ENCODE peak calls at places on chromosomes 7 and 10, in five cellular contexts. One of them, this sample, is unnamed. For H3K4me1, the result is how much of the 10 kb centered on the place peaks cover.

GRCh38 chr7:65798111-65799075 is 74.5 kb upstream of the VKORC1L1 start:
- DNase-seq in left ventricle myocardium inferior: no peak
- DNase-seq in body of pancreas: no peak
- DNase-seq in BE2C: no peak
- DNase-seq in lower lobe of right lung: no peak
- DNase-seq in this sample: no peak

GRCh38 chr7:157016352-157017041 is 6.0 kb upstream of the MNX1 start:
- DNase-seq in BE2C: no peak
- DNase-seq in left ventricle myocardium inferior: no peak
- DNase-seq in body of pancreas: no peak
- DNase-seq in lower lobe of right lung: no peak
- DNase-seq in this sample: no peak

GRCh38 chr10:1544929-1545328 is 192.4 kb downstream of the ADARB2 start:
- DNase-seq in body of pancreas: no peak
- DNase-seq in lower lobe of right lung: no peak
- DNase-seq in left ventricle myocardium inferior: no peak
- DNase-seq in BE2C: no peak
- DNase-seq in this sample: peak

GRCh38 chr7:5421626-5422323 is 1.9 kb downstream of the TNRC18 start:
- DNase-seq in lower lobe of right lung: peak
- DNase-seq in left ventricle myocardium inferior: peak
- DNase-seq in BE2C: no peak
- DNase-seq in body of pancreas: peak
- DNase-seq in this sample: peak

GRCh38 chr7:40866601-40867000 is 731.8 kb downstream of the SUGCT start:
- DNase-seq in BE2C: no peak
- DNase-seq in left ventricle myocardium inferior: no peak
- DNase-seq in lower lobe of right lung: no peak
- DNase-seq in body of pancreas: no peak
- DNase-seq in this sample: no peak

GRCh38 chr7:139660317-139661042 is 117.3 kb downstream of the HIPK2 start:
- DNase-seq in BE2C: no peak
- DNase-seq in lower lobe of right lung: no peak
- DNase-seq in body of pancreas: peak
- DNase-seq in left ventricle myocardium inferior: no peak
- DNase-seq in this sample: no peak

GRCh38 chr7:71900556-71900955 is 511.6 kb downstream of the CALN1 start:
- DNase-seq in lower lobe of right lung: no peak
- DNase-seq in body of pancreas: no peak
- DNase-seq in left ventricle myocardium inferior: no peak
- DNase-seq in BE2C: no peak
- DNase-seq in this sample: no peak

GRCh38 chr10:86647773-86648705 is 6.3 kb upstream of the OPN4 start:
- DNase-seq in BE2C: no peak
- DNase-seq in left ventricle myocardium inferior: no peak
- DNase-seq in lower lobe of right lung: no peak
- DNase-seq in body of pancreas: no peak
- DNase-seq in this sample: peak

GRCh38 chr10:77940627-77941026 is 14.1 kb upstream of the DLG5 start:
- DNase-seq in body of pancreas: no peak
- DNase-seq in left ventricle myocardium inferior: no peak
- DNase-seq in BE2C: no peak
- DNase-seq in lower lobe of right lung: no peak
- DNase-seq in this sample: no peak

GRCh38 chr10:126433351-126433750 is 45.1 kb upstream of the ADAM12 start:
- DNase-seq in lower lobe of right lung: no peak
- DNase-seq in BE2C: no peak
- DNase-seq in left ventricle myocardium inferior: no peak
- DNase-seq in body of pancreas: no peak
- DNase-seq in this sample: no peak

GRCh38 chr10:57460540-57460939 is 807.2 kb downstream of the IPMK start:
- DNase-seq in BE2C: no peak
- DNase-seq in body of pancreas: no peak
- DNase-seq in lower lobe of right lung: no peak
- DNase-seq in left ventricle myocardium inferior: no peak
- DNase-seq in this sample: no peak

GRCh38 chr10:51620131-51620530 is 79.3 kb downstream of the CSTF2T start:
- DNase-seq in BE2C: no peak
- DNase-seq in body of pancreas: no peak
- DNase-seq in lower lobe of right lung: no peak
- DNase-seq in left ventricle myocardium inferior: no peak
- DNase-seq in this sample: no peak

GRCh38 chr10:8037941-8038894 is 16.3 kb upstream of the GATA3 start:
- DNase-seq in BE2C: no peak
- DNase-seq in body of pancreas: no peak
- DNase-seq in left ventricle myocardium inferior: no peak
- DNase-seq in lower lobe of right lung: no peak
- DNase-seq in this sample: no peak

GRCh38 chr10:65030263-65030662 is 1509.1 kb downstream of the REEP3 start:
- DNase-seq in left ventricle myocardium inferior: no peak
- DNase-seq in lower lobe of right lung: no peak
- DNase-seq in body of pancreas: no peak
- DNase-seq in BE2C: no peak
- DNase-seq in this sample: no peak

GRCh38 chr7:19024261-19024660 is 93.2 kb downstream of the TWIST1 start:
- DNase-seq in body of pancreas: no peak
- DNase-seq in BE2C: no peak
- DNase-seq in lower lobe of right lung: no peak
- DNase-seq in left ventricle myocardium inferior: no peak
- DNase-seq in this sample: no peak

GRCh38 chr7:36514289-36515243 is 124.9 kb downstream of the ANLN start:
- DNase-seq in left ventricle myocardium inferior: no peak
- DNase-seq in body of pancreas: no peak
- DNase-seq in BE2C: no peak
- DNase-seq in lower lobe of right lung: no peak
- DNase-seq in this sample: no peak

GRCh38 chr7:29243777-29244655 is 49.4 kb downstream of the CHN2 start:
- DNase-seq in lower lobe of right lung: no peak
- DNase-seq in BE2C: no peak
- DNase-seq in left ventricle myocardium inferior: no peak
- DNase-seq in body of pancreas: no peak
- DNase-seq in this sample: no peak

GRCh38 chr7:121501566-121501965 is 105.5 kb upstream of the FAM3C start:
- DNase-seq in left ventricle myocardium inferior: no peak
- DNase-seq in BE2C: no peak
- DNase-seq in lower lobe of right lung: no peak
- DNase-seq in body of pancreas: no peak
- DNase-seq in this sample: no peak

GRCh38 chr10:74927701-74928100 is 101.3 kb downstream of the KAT6B start:
- DNase-seq in BE2C: no peak
- DNase-seq in lower lobe of right lung: no peak
- DNase-seq in left ventricle myocardium inferior: no peak
- DNase-seq in body of pancreas: no peak
- DNase-seq in this sample: no peak

GRCh38 chr10:102605712-102606111 is 38.6 kb upstream of the TRIM8 start:
- DNase-seq in body of pancreas: no peak
- DNase-seq in BE2C: no peak
- DNase-seq in lower lobe of right lung: no peak
- DNase-seq in left ventricle myocardium inferior: no peak
- DNase-seq in this sample: no peak

GRCh38 chr7:116316838-116317612 is 106.7 kb downstream of the TES start:
- DNase-seq in BE2C: no peak
- DNase-seq in lower lobe of right lung: no peak
- DNase-seq in body of pancreas: peak
- DNase-seq in left ventricle myocardium inferior: peak
- DNase-seq in this sample: peak

GRCh38 chr7:3294432-3295100 is 6.5 kb upstream of the SDK1 start:
- DNase-seq in left ventricle myocardium inferior: no peak
- DNase-seq in lower lobe of right lung: peak
- DNase-seq in body of pancreas: peak
- DNase-seq in BE2C: no peak
- DNase-seq in this sample: peak

GRCh38 chr10:125061557-125062243 is 98.7 kb downstream of the CTBP2 start:
- DNase-seq in left ventricle myocardium inferior: no peak
- DNase-seq in body of pancreas: no peak
- DNase-seq in BE2C: no peak
- DNase-seq in lower lobe of right lung: no peak
- DNase-seq in this sample: no peak

GRCh38 chr7:111392976-111393762 is 169.1 kb downstream of the IMMP2L start:
- DNase-seq in BE2C: no peak
- DNase-seq in body of pancreas: no peak
- DNase-seq in lower lobe of right lung: no peak
- DNase-seq in left ventricle myocardium inferior: peak
- DNase-seq in this sample: no peak

GRCh38 chr7:92702535-92702934 is 112.3 kb upstream of the FAM133B start:
- DNase-seq in BE2C: no peak
- DNase-seq in body of pancreas: no peak
- DNase-seq in lower lobe of right lung: no peak
- DNase-seq in left ventricle myocardium inferior: no peak
- DNase-seq in this sample: no peak

GRCh38 chr10:110918633-110919348 is at the start of gene BBIP1:
- DNase-seq in body of pancreas: no peak
- DNase-seq in BE2C: no peak
- DNase-seq in left ventricle myocardium inferior: no peak
- DNase-seq in lower lobe of right lung: no peak
- DNase-seq in this sample: no peak
- H3K4me1 ChIP-seq in body of pancreas: under half
- H3K4me1 ChIP-seq in BE2C: under half
- H3K4me1 ChIP-seq in left ventricle myocardium inferior: half or more
- H3K4me1 ChIP-seq in lower lobe of right lung: under half
- H3K4me1 ChIP-seq in this sample: under half

GRCh38 chr10:123999261-123999660 is 94.1 kb downstream of the CHST15 start:
- DNase-seq in left ventricle myocardium inferior: no peak
- DNase-seq in BE2C: no peak
- DNase-seq in lower lobe of right lung: no peak
- DNase-seq in body of pancreas: no peak
- DNase-seq in this sample: no peak

GRCh38 chr10:123997013-123997412 is 96.4 kb downstream of the CHST15 start:
- DNase-seq in lower lobe of right lung: no peak
- DNase-seq in left ventricle myocardium inferior: no peak
- DNase-seq in BE2C: no peak
- DNase-seq in body of pancreas: no peak
- DNase-seq in this sample: no peak

GRCh38 chr10:123996302-123996701 is 97.1 kb downstream of the CHST15 start:
- DNase-seq in body of pancreas: no peak
- DNase-seq in lower lobe of right lung: no peak
- DNase-seq in BE2C: no peak
- DNase-seq in left ventricle myocardium inferior: no peak
- DNase-seq in this sample: no peak

GRCh38 chr10:123998197-123999141 is 94.9 kb downstream of the CHST15 start:
- DNase-seq in body of pancreas: no peak
- DNase-seq in lower lobe of right lung: no peak
- DNase-seq in left ventricle myocardium inferior: no peak
- DNase-seq in BE2C: no peak
- DNase-seq in this sample: no peak

DNA sequence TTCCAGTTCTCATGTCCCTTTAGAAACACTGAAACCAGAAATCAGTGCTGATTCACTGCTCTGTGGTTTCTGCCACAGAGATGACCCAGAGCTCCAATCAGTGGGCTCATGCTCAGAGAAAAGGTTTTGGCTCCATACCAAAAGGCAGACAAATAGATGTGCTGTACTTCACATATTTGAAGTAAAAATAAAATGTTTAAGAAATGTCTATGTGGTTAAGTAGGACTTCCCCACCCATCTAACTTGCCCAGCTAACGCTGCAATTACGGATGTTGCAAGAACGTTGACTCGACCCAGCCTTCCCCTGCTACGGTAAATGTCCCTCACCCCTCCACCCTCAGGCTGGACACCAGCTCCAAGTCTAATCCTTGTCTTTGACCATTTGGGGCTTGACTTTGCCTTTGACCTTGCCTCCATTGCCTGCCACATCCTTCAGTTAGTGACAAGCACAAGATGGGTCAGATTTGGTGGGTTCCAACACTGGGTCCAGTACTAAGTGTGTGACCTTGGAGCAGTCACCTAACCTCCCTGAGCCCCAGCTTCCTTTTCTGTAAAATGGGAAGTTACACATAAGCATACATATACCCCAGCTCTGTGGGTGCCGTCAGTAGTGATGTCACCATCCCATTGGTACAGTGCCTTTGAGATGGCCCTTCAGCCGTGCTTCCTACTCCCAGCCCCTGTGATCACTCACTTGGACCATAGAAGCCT is 95.8 kb downstream of the CHST15 start:
- DNase-seq in body of pancreas: no peak
- DNase-seq in left ventricle myocardium inferior: no peak
- DNase-seq in lower lobe of right lung: peak
- DNase-seq in BE2C: no peak
- DNase-seq in this sample: peak
- H3K4me1 ChIP-seq in body of pancreas: under half
- H3K4me1 ChIP-seq in left ventricle myocardium inferior: under half
- H3K4me1 ChIP-seq in lower lobe of right lung: under half
- H3K4me1 ChIP-seq in BE2C: under half
- H3K4me1 ChIP-seq in this sample: under half

GRCh38 chr10:23192396-23192740 is 256 bp downstream of the PTF1A start:
- DNase-seq in left ventricle myocardium inferior: no peak
- DNase-seq in body of pancreas: no peak
- DNase-seq in BE2C: no peak
- DNase-seq in lower lobe of right lung: no peak
- DNase-seq in this sample: no peak
- H3K4me1 ChIP-seq in left ventricle myocardium inferior: under half
- H3K4me1 ChIP-seq in body of pancreas: half or more
- H3K4me1 ChIP-seq in BE2C: under half
- H3K4me1 ChIP-seq in lower lobe of right lung: under half
- H3K4me1 ChIP-seq in this sample: under half

DNA sequence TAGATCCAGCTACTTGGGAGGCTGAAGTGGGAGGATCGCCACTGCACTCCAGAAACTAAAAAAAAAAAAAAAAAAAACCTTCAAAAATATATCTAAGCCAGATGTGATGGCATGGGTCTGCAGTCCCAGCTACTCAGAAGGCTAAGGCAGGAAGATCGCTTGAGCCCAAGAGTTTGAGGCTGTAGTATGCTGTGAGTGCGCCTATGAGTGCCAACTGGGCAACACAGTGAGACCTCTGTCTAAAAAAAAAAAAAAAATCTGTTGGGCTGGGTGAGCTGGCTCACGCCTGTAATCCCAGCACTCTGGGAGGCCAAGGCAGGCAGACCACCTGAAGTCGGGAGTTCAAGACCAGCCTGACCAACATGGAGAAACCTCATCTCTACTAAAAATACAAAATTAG is 2.8 kb upstream of the CHCHD1 start:
- DNase-seq in BE2C: no peak
- DNase-seq in left ventricle myocardium inferior: no peak
- DNase-seq in lower lobe of right lung: no peak
- DNase-seq in body of pancreas: no peak
- DNase-seq in this sample: no peak
- H3K4me1 ChIP-seq in BE2C: under half
- H3K4me1 ChIP-seq in left ventricle myocardium inferior: half or more
- H3K4me1 ChIP-seq in lower lobe of right lung: half or more
- H3K4me1 ChIP-seq in body of pancreas: under half
- H3K4me1 ChIP-seq in this sample: under half

DNA sequence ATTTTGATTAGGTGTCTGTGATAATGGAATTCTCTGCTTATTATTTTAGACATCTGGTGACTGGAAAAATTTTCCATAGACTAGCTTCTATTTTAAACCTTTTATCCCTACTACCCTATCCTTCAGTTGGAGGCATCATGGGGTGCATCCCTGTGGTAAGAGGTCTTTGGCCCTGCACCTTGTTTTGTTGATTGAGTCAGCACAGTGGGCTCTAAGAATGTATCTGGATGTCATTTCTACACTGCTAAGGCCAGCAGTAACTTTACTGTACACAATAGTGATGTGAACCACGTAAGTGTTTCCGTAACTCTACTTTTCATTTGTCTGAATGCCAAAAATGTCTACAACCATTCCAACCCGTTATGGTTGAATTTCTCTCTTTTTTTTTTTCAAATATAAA is 75.6 kb downstream of the ADAM22 start:
- DNase-seq in lower lobe of right lung: no peak
- DNase-seq in BE2C: no peak
- DNase-seq in body of pancreas: no peak
- DNase-seq in left ventricle myocardium inferior: no peak
- DNase-seq in this sample: no peak
- H3K4me1 ChIP-seq in lower lobe of right lung: under half
- H3K4me1 ChIP-seq in BE2C: under half
- H3K4me1 ChIP-seq in body of pancreas: under half
- H3K4me1 ChIP-seq in left ventricle myocardium inferior: under half
- H3K4me1 ChIP-seq in this sample: under half